ENCODE peak calls at places on chromosomes 12 and 14, in six cellular contexts. Q is IMR-90, U is H9, T is neuronal stem cell, X is H1, K is trophoblast cell. G is an unnamed sample.

GRCh38 chr14:81031488-81031887 is 76.1 kb downstream of the TSHR start:
- DNase-seq in Q (no peak), U (no peak), T (no peak), X (no peak), K (no peak), G (no peak)

GRCh38 chr14:60839057-60839456 is 104.5 kb downstream of the MNAT1 start:
- DNase-seq in Q (no peak), U (no peak), T (no peak), X (no peak), K (no peak), G (no peak)

GRCh38 chr12:501722-502447 is 42.1 kb downstream of the B4GALNT3 start:
- DNase-seq in Q (no peak), U (peak; percentile 68), T (no peak), X (no peak), K (no peak), G (no peak)

GRCh38 chr12:79547044-79547734 is 143.6 kb downstream of the PAWR start:
- DNase-seq in Q (peak; percentile 82), U (peak; percentile 93), T (peak; percentile 77), X (peak; percentile 86), K (peak; percentile 83), G (no peak)

GRCh38 chr14:77302926-77303325 is 17.8 kb downstream of the POMT2 start:
- DNase-seq in Q (peak; percentile 77), U (no peak), T (no peak), X (no peak), K (peak; percentile 26), G (peak; percentile 95)

GRCh38 chr14:39050389-39050788 is 52.6 kb downstream of the SEC23A start:
- DNase-seq in Q (peak; percentile 85), U (no peak), T (no peak), X (no peak), K (peak; percentile 43), G (peak; percentile 89)

GRCh38 chr12:102682698-102683289 is 202.4 kb upstream of the IGF1 start:
- DNase-seq in Q (no peak), U (no peak), T (no peak), X (no peak), K (no peak), G (no peak)

GRCh38 chr12:108358580-108358965 is 19.5 kb upstream of the CMKLR1 start:
- DNase-seq in Q (no peak), U (no peak), T (no peak), X (no peak), K (no peak), G (no peak)

GRCh38 chr14:87628129-87628528 is 364.9 kb downstream of the GALC start:
- DNase-seq in Q (peak; percentile 1), U (no peak), T (peak; percentile 76), X (no peak), K (peak; percentile 7), G (peak; percentile 99)

GRCh38 chr12:89278169-89278568 is 74.1 kb downstream of the DUSP6 start:
- DNase-seq in Q (no peak), U (no peak), T (no peak), X (no peak), K (no peak), G (no peak)

GRCh38 chr14:105883066-105884005 is 357.0 kb downstream of the TMEM121 start:
- DNase-seq in Q (no peak), U (no peak), T (no peak), X (no peak), K (no peak), G (no peak)

GRCh38 chr12:7190268-7191055 is 976 bp downstream of the PEX5 start:
- DNase-seq in Q (peak; percentile 6), U (peak; percentile 59), T (no peak), X (no peak), K (no peak), G (peak; percentile 20)

GRCh38 chr12:67430708-67431335 is 161.7 kb downstream of the CAND1 start:
- DNase-seq in Q (no peak), U (no peak), T (no peak), X (no peak), K (no peak), G (no peak)

GRCh38 chr14:80988742-80989429 is 33.5 kb downstream of the TSHR start:
- DNase-seq in Q (peak; percentile 30), U (no peak), T (no peak), X (no peak), K (no peak), G (no peak)

GRCh38 chr12:4270670-4271432 is 2.7 kb upstream of the CCND2 start:
- DNase-seq in Q (no peak), U (peak; percentile 82), T (peak; percentile 62), X (no peak), K (no peak), G (peak; percentile 45)

GRCh38 chr14:65281991-65282908 is 130.3 kb upstream of the FUT8 start:
- DNase-seq in Q (peak; percentile 77), U (peak; percentile 81), T (peak; percentile 73), X (peak; percentile 80), K (no peak), G (peak; percentile 49)

GRCh38 chr12:50711018-50711527 is 52.8 kb upstream of the ATF1 start:
- DNase-seq in Q (no peak), U (no peak), T (no peak), X (no peak), K (no peak), G (no peak)
- H3K23ac ChIP-seq in Q (no peak overlapping the region), U (no peak overlapping the region), T (no peak overlapping the region), X (no peak overlapping the region), K (no peak overlapping the region), G (no peak overlapping the region)

GRCh38 chr14:100824156-100824555 is 1.8 kb upstream of the MEG3 start:
- DNase-seq in Q (peak; percentile 49), U (peak; percentile 77), T (no peak), X (no peak), K (no peak), G (no peak)

GRCh38 chr14:100824946-100825690 is 800 bp upstream of the MEG3 start:
- DNase-seq in Q (no peak), U (no peak), T (no peak), X (no peak), K (no peak), G (no peak)

GRCh38 chr14:100826371-100827139 is 637 bp downstream of the MEG3 start:
- DNase-seq in Q (no peak), U (no peak), T (no peak), X (no peak), K (no peak), G (no peak)

GRCh38 chr14:100827140-100827517 is 1.2 kb downstream of the MEG3 start:
- DNase-seq in Q (peak; percentile 16), U (no peak), T (no peak), X (no peak), K (no peak), G (no peak)

DNA sequence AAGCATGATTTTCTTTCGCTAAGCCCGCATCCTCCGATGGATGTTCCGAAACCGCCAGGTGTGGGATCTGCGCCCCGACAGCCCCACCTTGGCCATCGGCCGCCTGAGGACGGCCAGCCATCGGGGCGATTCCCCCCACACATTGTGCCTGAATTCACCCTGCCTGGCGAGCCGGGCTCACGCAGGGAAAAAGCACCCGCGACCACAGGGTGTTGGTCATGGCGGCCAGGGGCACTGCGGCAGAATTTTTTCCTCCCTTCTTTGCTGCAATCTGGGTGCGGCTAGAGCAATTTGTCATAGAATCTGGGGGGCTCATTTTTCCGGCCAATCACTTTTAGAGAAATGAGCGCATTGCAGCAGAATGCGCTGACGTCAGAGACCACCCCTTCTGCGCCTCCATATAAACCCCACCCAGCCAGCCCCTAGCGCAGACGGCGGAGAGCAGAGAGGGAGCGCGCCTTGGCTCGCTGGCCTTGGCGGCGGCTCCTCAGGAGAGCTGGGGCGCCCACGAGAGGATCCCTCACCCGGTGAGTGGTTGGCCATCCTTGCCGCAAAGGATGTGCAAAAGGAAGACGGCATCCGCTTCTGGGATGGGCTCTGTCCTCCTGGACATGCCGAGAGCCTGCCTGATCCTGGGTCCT is at the start of gene MEG3:
- DNase-seq in Q (peak; percentile 82), U (no peak), T (no peak), X (no peak), K (no peak), G (no peak)
- H2AFZ ChIP-seq in Q (peak within 1 kb of the TSS; percentile 93), U (no peak within 1 kb of the TSS), T (no peak within 1 kb of the TSS), X (no peak within 1 kb of the TSS), K (no peak within 1 kb of the TSS), G (no peak within 1 kb of the TSS)

GRCh38 chr12:121801601-121802484 is 2.0 kb upstream of the SETD1B start:
- DNase-seq in Q (peak; percentile 45), U (peak; percentile 32), T (no peak), X (no peak), K (no peak), G (peak; percentile 47)
- H3K23ac ChIP-seq in Q (peak overlapping the region; percentile 100), U (peak overlapping the region; percentile 95), T (no peak overlapping the region), X (no peak overlapping the region), K (no peak overlapping the region), G (peak overlapping the region; percentile 90)

GRCh38 chr12:2360630-2361170 is 307.9 kb downstream of the CACNA1C start:
- DNase-seq in Q (no peak), U (no peak), T (no peak), X (no peak), K (no peak), G (no peak)

GRCh38 chr12:2363836-2364565 is 311.2 kb downstream of the CACNA1C start:
- DNase-seq in Q (no peak), U (no peak), T (no peak), X (no peak), K (no peak), G (no peak)

GRCh38 chr12:2356601-2357125 is 303.9 kb downstream of the CACNA1C start:
- DNase-seq in Q (no peak), U (no peak), T (no peak), X (no peak), K (no peak), G (no peak)

GRCh38 chr12:2358986-2359658 is 306.3 kb downstream of the CACNA1C start:
- DNase-seq in Q (no peak), U (no peak), T (no peak), X (no peak), K (no peak), G (no peak)

GRCh38 chr12:2359725-2360629 is 307.2 kb downstream of the CACNA1C start:
- DNase-seq in Q (no peak), U (no peak), T (no peak), X (no peak), K (no peak), G (no peak)
- H2AFZ ChIP-seq in Q (no peak overlapping the region), U (no peak overlapping the region), T (no peak overlapping the region), X (no peak overlapping the region), K (no peak overlapping the region), G (no peak overlapping the region)

DNA sequence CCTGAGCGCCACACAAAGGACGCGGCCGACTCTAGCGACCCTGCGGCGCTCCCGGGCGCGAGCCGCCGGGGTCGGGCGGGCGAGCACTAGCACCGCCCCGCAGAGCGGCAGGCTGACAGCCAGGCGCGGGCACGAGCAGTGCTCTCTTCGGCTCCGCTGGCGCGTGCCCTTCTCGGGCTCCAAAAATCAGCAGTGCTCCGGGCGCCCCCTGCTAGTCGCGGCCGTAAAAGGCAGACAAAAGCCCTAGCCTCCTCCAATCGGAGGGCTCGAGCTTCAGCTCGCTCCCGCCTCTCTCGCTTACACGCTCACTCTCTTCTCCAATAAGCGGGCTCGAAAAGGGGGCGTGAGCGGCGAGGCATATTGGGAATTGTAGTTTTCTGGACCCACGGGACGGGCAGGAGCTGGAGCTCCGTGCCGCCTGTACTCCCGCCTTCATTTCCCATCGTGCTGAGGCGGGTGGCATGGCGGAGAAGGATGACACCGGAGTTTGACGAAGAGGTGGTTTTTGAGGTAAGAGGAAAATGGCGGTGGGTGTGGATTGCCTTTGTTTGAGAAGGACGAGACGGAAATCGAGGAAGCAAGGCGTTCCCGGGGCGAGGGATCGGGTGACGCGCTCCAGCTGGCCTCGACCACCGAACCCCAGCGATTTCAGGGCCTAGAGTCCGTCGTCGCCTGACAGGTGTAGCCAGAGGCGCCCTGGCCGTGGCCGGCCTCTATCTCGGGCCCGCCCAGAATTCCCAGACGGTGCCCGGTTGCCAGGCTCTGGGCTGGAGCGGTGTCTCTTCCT is at the start of the genes FGD6 and VEZT:
- DNase-seq in Q (peak; percentile 99), U (peak; percentile 100), T (peak; percentile 99), X (peak; percentile 99), K (peak; percentile 100), G (peak; percentile 99)
- H3K23ac ChIP-seq in Q (peak within 1 kb of the TSS; percentile 92), U (no peak within 1 kb of the TSS), T (peak within 1 kb of the TSS; percentile 38), X (no peak within 1 kb of the TSS), K (no peak within 1 kb of the TSS), G (no peak within 1 kb of the TSS)